ENCODE peak calls at places on chromosomes 6 and 20, in seven cellular contexts. Q is naive thymus-derived CD4-positive, alpha-beta T cell; D is Karpas-422; K is AG04450; N is pancreas; F is T-helper 17 cell; E is trophoblast cell. P is an unnamed sample.
A peak's percentile ranks its signal among the peaks of the same experiment; 100 is the strongest.

GRCh38 chr20:24662286-24662685 is 192.9 kb downstream of the SYNDIG1 start:
- DNase-seq in K (no peak), D (no peak), F (no peak), Q (no peak), N (no peak), E (no peak), P (no peak)

GRCh38 chr6:24154121-24154520 is 28.1 kb downstream of the NRSN1 start:
- DNase-seq in K (no peak), N (no peak), F (no peak), Q (no peak), E (peak; percentile 49), D (no peak), P (no peak)

GRCh38 chr6:29696147-29697129 is 15.5 kb upstream of the ZFP57 start:
- DNase-seq in E (peak; percentile 65), D (peak; percentile 63), N (no peak), K (no peak), F (no peak), Q (no peak), P (no peak)

GRCh38 chr6:111291860-111292259 is 191.2 kb downstream of the REV3L start:
- DNase-seq in E (no peak), D (no peak), Q (no peak), F (no peak), N (no peak), K (no peak), P (no peak)

GRCh38 chr6:116156405-116157326 is 30.7 kb upstream of the COL10A1 start:
- DNase-seq in F (no peak), Q (no peak), K (no peak), E (no peak), N (no peak), D (no peak), P (no peak)

GRCh38 chr20:60115452-60115851 is 157.2 kb downstream of the CDH26 start:
- DNase-seq in D (no peak), K (no peak), F (no peak), Q (no peak), E (no peak), N (no peak), P (no peak)

GRCh38 chr6:101912266-101912665 is 518.8 kb downstream of the GRIK2 start:
- DNase-seq in N (no peak), Q (no peak), D (no peak), E (no peak), K (no peak), F (no peak), P (no peak)

GRCh38 chr6:114344216-114344970 is 1.6 kb upstream of the HS3ST5 start:
- DNase-seq in E (no peak), Q (no peak), D (no peak), F (no peak), N (no peak), K (no peak), P (no peak)

GRCh38 chr20:38286586-38287502 is 17.1 kb upstream of the BPI start:
- DNase-seq in F (no peak), K (no peak), N (no peak), Q (no peak), E (no peak), D (no peak), P (no peak)

GRCh38 chr20:16672299-16672698 is 57.5 kb upstream of the SNRPB2 start:
- DNase-seq in K (no peak), F (no peak), Q (no peak), D (no peak), N (no peak), E (no peak), P (no peak)

GRCh38 chr6:158257781-158258180 is 54.5 kb upstream of the TULP4 start:
- DNase-seq in D (no peak), K (no peak), Q (no peak), F (no peak), N (no peak), E (no peak), P (no peak)
- H3K9me3 ChIP-seq in D (no peaks in the 10 kb centered on the region), K (no peaks in the 10 kb centered on the region), Q (no peaks in the 10 kb centered on the region), F (no peaks in the 10 kb centered on the region), N (no peaks in the 10 kb centered on the region), E (peaks cover 2% of the 10 kb centered on the region), P (no peaks in the 10 kb centered on the region)

GRCh38 chr20:56204206-56204605 is 44.3 kb upstream of the MC3R start:
- DNase-seq in K (no peak), F (no peak), N (no peak), Q (no peak), E (no peak), D (no peak), P (no peak)
- H3K9me3 ChIP-seq in K (peaks cover 19% of the 10 kb centered on the region), F (no peaks in the 10 kb centered on the region), N (no peaks in the 10 kb centered on the region), Q (no peaks in the 10 kb centered on the region), E (peaks cover 4% of the 10 kb centered on the region), D (peaks cover 18% of the 10 kb centered on the region), P (no peaks in the 10 kb centered on the region)

GRCh38 chr20:52652271-52652670 is 319.9 kb upstream of the TSHZ2 start:
- DNase-seq in F (no peak), K (no peak), E (no peak), N (no peak), D (no peak), Q (no peak), P (no peak)
- H3K9me3 ChIP-seq in F (no peaks in the 10 kb centered on the region), K (no peaks in the 10 kb centered on the region), E (no peaks in the 10 kb centered on the region), N (no peaks in the 10 kb centered on the region), D (peaks cover 41% of the 10 kb centered on the region), Q (no peaks in the 10 kb centered on the region), P (no peaks in the 10 kb centered on the region)

DNA sequence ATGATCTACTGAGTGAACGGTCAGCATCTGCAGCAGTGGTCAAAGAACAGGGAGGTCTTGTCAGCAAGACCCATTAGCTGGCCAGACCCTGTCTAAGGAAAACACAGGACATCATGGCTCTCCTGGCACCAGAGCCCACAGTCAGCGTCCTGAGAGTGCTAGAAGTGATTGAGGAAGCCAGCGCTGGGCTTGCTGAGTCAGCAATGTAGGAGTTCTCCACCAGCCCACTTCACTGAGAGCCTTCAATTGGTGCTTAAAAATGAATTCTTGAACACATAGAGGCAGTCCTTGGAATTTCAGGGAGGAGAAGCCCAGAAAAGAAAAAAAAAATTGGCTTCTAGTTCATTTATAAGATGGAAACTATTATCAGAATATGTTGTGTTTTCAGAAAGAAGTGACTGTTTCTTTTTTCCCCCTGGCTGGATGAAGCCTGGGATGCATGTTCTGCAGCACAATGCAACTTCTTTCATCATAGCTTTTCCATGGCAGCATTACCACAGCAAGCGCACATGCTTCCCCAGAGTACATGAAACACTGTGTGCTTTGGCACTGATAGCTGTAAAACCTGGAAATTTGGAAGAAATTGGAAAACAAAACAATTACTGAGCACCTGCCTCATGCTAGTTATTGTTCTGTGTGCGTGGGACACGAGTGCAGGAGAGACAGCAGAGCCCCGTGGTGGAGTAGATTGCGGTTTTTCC is 899.9 kb downstream of the C6orf118 start:
- DNase-seq in N (no peak), F (no peak), K (no peak), D (no peak), E (no peak), Q (no peak), P (no peak)
- H3K9me3 ChIP-seq in N (no peaks in the 10 kb centered on the region), F (no peaks in the 10 kb centered on the region), K (peaks cover 27% of the 10 kb centered on the region), D (peaks cover 16% of the 10 kb centered on the region), E (no peaks in the 10 kb centered on the region), Q (no peaks in the 10 kb centered on the region), P (no peaks in the 10 kb centered on the region)

GRCh38 chr6:98526465-98526864 is 307.9 kb upstream of the POU3F2 start:
- DNase-seq in N (no peak), D (no peak), Q (no peak), K (no peak), F (no peak), E (no peak), P (no peak)
- H3K9me3 ChIP-seq in N (no peaks in the 10 kb centered on the region), D (no peaks in the 10 kb centered on the region), Q (no peaks in the 10 kb centered on the region), K (peaks cover 4% of the 10 kb centered on the region), F (no peaks in the 10 kb centered on the region), E (no peaks in the 10 kb centered on the region), P (no peaks in the 10 kb centered on the region)

DNA sequence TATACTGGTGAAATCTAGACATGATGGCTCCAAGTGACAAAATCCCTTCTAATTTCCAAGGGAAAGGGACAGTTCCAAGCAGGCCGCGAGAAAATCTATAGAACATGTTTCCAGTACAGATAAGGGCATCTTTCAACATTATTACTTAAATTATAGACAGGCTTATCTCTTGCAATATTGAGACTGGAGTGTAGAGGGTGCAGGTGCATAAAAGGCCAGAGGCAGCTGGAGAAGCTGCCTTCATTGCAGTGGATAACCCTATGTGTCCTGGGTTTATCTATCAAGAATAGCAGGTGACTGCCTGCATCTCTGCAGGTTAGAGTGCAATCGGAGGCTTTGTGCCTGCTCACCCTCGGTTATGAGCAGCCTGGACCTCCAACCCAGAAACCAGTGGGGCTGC is 28.7 kb upstream of the ECI2 start:
- DNase-seq in Q (no peak), E (no peak), N (no peak), F (no peak), D (no peak), K (no peak), P (no peak)
- H3K9me3 ChIP-seq in Q (no peaks in the 10 kb centered on the region), E (no peaks in the 10 kb centered on the region), N (no peaks in the 10 kb centered on the region), F (no peaks in the 10 kb centered on the region), D (no peaks in the 10 kb centered on the region), K (peaks cover 3% of the 10 kb centered on the region), P (no peaks in the 10 kb centered on the region)

GRCh38 chr6:352896-353470 is 38.6 kb upstream of the IRF4 start:
- DNase-seq in E (no peak), K (no peak), Q (no peak), F (no peak), D (no peak), N (no peak), P (no peak)

GRCh38 chr6:352474-352873 is 39.1 kb upstream of the IRF4 start:
- DNase-seq in E (no peak), K (no peak), Q (no peak), N (no peak), F (no peak), D (no peak), P (no peak)

GRCh38 chr6:350371-350770 is 41.2 kb upstream of the IRF4 start:
- DNase-seq in K (no peak), Q (no peak), F (no peak), E (no peak), D (no peak), N (no peak), P (no peak)

GRCh38 chr6:351011-351866 is 40.3 kb upstream of the IRF4 start:
- DNase-seq in F (no peak), Q (no peak), E (no peak), K (no peak), D (no peak), N (no peak), P (no peak)

GRCh38 chr6:351867-352289 is 39.7 kb upstream of the IRF4 start:
- DNase-seq in F (no peak), E (no peak), D (no peak), N (no peak), Q (no peak), K (no peak), P (no peak)
- H3K9me3 ChIP-seq in F (no peaks in the 10 kb centered on the region), E (peaks cover 61% of the 10 kb centered on the region), D (no peaks in the 10 kb centered on the region), N (no peaks in the 10 kb centered on the region), Q (no peaks in the 10 kb centered on the region), K (peaks cover 61% of the 10 kb centered on the region), P (no peaks in the 10 kb centered on the region)

DNA sequence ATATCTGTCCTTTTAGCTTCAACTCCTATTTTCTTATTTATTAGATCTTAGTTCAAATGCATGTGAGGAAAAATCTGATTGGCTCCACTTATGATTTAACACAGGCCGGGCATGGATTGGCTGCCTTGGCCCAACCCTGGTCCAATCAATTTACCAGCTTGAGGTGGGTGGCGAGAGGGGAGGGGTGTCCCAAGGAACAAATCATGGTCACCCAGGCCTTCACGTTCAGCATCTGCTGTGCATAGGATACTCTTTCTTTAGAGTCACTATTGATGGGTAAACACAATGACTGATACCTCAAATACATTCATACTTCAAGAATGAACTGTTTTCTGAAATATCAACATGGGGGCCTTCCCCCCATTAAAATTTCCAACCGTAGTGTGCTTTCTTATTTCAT is 14.9 kb upstream of the BACH2 start:
- DNase-seq in Q (no peak), K (no peak), E (no peak), D (no peak), N (no peak), F (no peak), P (no peak)
- H3K9me3 ChIP-seq in Q (no peaks in the 10 kb centered on the region), K (no peaks in the 10 kb centered on the region), E (peaks cover 3% of the 10 kb centered on the region), D (no peaks in the 10 kb centered on the region), N (no peaks in the 10 kb centered on the region), F (no peaks in the 10 kb centered on the region), P (no peaks in the 10 kb centered on the region)